ENCODE peak calls at places on chromosomes 5 and 9, in nine cellular contexts. E, S, R, K, H, C, A, Y and Q are unnamed samples.

GRCh38 chr9:127976498-127976897 is 4.3 kb downstream of the EEIG1 start:
- DNase-seq in E (no peak), R (no peak), H (no peak), Y (no peak), K (no peak), C (no peak), A (no peak), S (no peak), Q (no peak)

GRCh38 chr5:38796739-38797108 is 49.1 kb upstream of the OSMR start:
- DNase-seq in A (no peak), C (no peak), Y (no peak), R (no peak), E (no peak), H (no peak), S (no peak), K (no peak), Q (no peak)

GRCh38 chr9:6226696-6227095 is 11.1 kb downstream of the IL33 start:
- DNase-seq in E (peak; percentile 9), A (no peak), H (peak; percentile 85), S (peak; percentile 42), C (no peak), K (no peak), R (no peak), Y (no peak), Q (no peak)

GRCh38 chr5:6722015-6722414 is 8.8 kb downstream of the TENT4A start:
- DNase-seq in S (peak; percentile 58), Y (peak; percentile 54), C (peak; percentile 13), E (peak; percentile 67), H (peak; percentile 23), A (no peak), K (no peak), R (no peak), Q (no peak)

GRCh38 chr5:179806250-179807045 is at the start of gene MGAT4B:
- DNase-seq in S (peak; percentile 76), C (peak; percentile 72), K (no peak), R (peak; percentile 27), Y (peak; percentile 84), E (peak; percentile 88), A (peak; percentile 83), H (peak; percentile 83), Q (peak; percentile 77)

GRCh38 chr5:167743685-167744084 is 547.8 kb upstream of the WWC1 start:
- DNase-seq in C (no peak), A (no peak), K (no peak), Y (no peak), E (no peak), S (peak; percentile 37), R (peak; percentile 75), H (peak; percentile 89), Q (peak; percentile 68)

GRCh38 chr5:81971086-81971693 is 633 bp upstream of the ATG10 start:
- DNase-seq in E (peak; percentile 49), H (peak; percentile 34), C (no peak), R (no peak), S (peak; percentile 48), Y (no peak), A (no peak), K (no peak), Q (no peak)

GRCh38 chr9:90801507-90802289 is at the start of gene SYK:
- DNase-seq in R (no peak), S (no peak), A (no peak), E (peak; percentile 54), H (no peak), K (no peak), C (no peak), Y (peak; percentile 74), Q (no peak)

GRCh38 chr5:65919773-65920172 is 6.6 kb upstream of the ERBIN start:
- DNase-seq in C (no peak), K (no peak), S (no peak), A (no peak), H (no peak), E (no peak), R (no peak), Y (no peak), Q (no peak)

GRCh38 chr5:152824316-152824715 is 419.2 kb upstream of the NMUR2 start:
- DNase-seq in H (no peak), C (no peak), Y (no peak), S (no peak), K (no peak), R (no peak), E (no peak), A (no peak), Q (no peak)

GRCh38 chr9:26524225-26524624 is 368.4 kb downstream of the CAAP1 start:
- DNase-seq in S (no peak), A (no peak), K (no peak), E (no peak), Y (peak; percentile 63), R (no peak), C (no peak), H (no peak), Q (no peak)

GRCh38 chr9:115945009-115945431 is 208.6 kb upstream of the PAPPA start:
- DNase-seq in A (no peak), Y (no peak), E (no peak), H (no peak), C (no peak), K (no peak), S (peak; percentile 98), R (no peak), Q (no peak)

GRCh38 chr5:66840527-66841013 is 244.4 kb downstream of the MAST4 start:
- DNase-seq in H (no peak), K (no peak), C (no peak), A (no peak), R (peak; percentile 8), S (no peak), E (peak; percentile 85), Y (no peak), Q (no peak)

GRCh38 chr9:113903514-113904077 is 27.5 kb downstream of the ZNF618 start:
- DNase-seq in Y (no peak), A (no peak), E (no peak), S (no peak), K (no peak), R (no peak), H (peak; percentile 42), C (no peak), Q (no peak)

GRCh38 chr5:40679998-40680681 is 425 bp downstream of the PTGER4 start:
- DNase-seq in K (no peak), H (no peak), S (no peak), Y (no peak), R (no peak), C (no peak), A (no peak), E (no peak), Q (peak; percentile 44)

GRCh38 chr5:40679071-40679997 is at the start of gene PTGER4:
- DNase-seq in S (peak; percentile 87), A (peak; percentile 97), C (peak; percentile 66), R (peak; percentile 78), K (no peak), Y (peak; percentile 94), E (peak; percentile 77), H (peak; percentile 91), Q (peak; percentile 95)

GRCh38 chr5:40677456-40677855 is 2.3 kb upstream of the PTGER4 start:
- DNase-seq in C (no peak), S (no peak), E (no peak), A (no peak), R (no peak), Y (no peak), H (no peak), K (no peak), Q (no peak)

GRCh38 chr5:40676643-40677333 is 2.9 kb upstream of the PTGER4 start:
- DNase-seq in C (no peak), K (no peak), Y (no peak), R (peak; percentile 69), S (peak; percentile 63), E (no peak), A (no peak), H (peak; percentile 62), Q (peak; percentile 71)

GRCh38 chr5:40678021-40678939 is 1.4 kb upstream of the PTGER4 start:
- DNase-seq in E (peak; percentile 20), A (no peak), Y (no peak), C (no peak), H (no peak), S (no peak), K (no peak), R (no peak), Q (peak; percentile 37)
- H3K4me3 ChIP-seq in E (no peak overlapping the region), A (peak overlapping the region; percentile 88), Y (peak overlapping the region; percentile 77), C (peak overlapping the region; percentile 63), H (peak overlapping the region; percentile 61), S (peak overlapping the region; percentile 71), K (peak overlapping the region; percentile 75), R (peak overlapping the region; percentile 75), Q (peak overlapping the region; percentile 74)

DNA sequence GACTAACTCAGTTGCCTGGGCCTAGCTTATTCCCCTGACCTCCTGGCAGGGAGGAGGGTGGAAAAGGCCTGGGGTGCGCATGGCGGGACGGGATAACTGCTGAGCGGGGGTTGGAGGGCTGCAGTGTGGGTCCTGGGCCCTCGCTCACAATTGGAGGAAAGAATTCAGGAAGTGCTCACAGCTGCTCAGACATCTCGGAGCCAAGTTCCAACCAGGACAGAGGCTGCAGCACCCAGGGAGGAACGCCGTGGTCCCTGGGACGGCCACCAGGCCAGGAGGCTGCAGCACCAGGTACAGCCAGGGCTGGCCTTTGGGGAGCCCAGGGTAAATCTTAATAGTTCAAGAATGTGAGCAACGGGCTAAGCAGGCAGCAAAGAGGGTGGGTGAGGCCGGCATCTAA is at the start of gene SPAAR:
- DNase-seq in H (no peak), C (no peak), E (no peak), S (no peak), A (no peak), K (no peak), Y (no peak), R (no peak), Q (no peak)
- H3K4me3 ChIP-seq in H (no peak within 1 kb of the TSS), C (no peak within 1 kb of the TSS), E (no peak within 1 kb of the TSS), S (no peak within 1 kb of the TSS), A (peak within 1 kb of the TSS; percentile 41), K (no peak within 1 kb of the TSS), Y (no peak within 1 kb of the TSS), R (no peak within 1 kb of the TSS), Q (no peak within 1 kb of the TSS)

GRCh38 chr5:132260714-132261615 is 3.5 kb downstream of the PDLIM4 start:
- DNase-seq in Y (peak; percentile 83), C (peak; percentile 65), A (peak; percentile 74), S (peak; percentile 85), K (peak; percentile 46), H (peak; percentile 90), R (peak; percentile 92), E (peak; percentile 54), Q (peak; percentile 87)

GRCh38 chr5:132260051-132260450 is 2.6 kb downstream of the PDLIM4 start:
- DNase-seq in H (no peak), K (no peak), E (no peak), A (peak; percentile 61), S (peak; percentile 72), R (no peak), C (no peak), Y (peak; percentile 69), Q (peak; percentile 58)

GRCh38 chr5:132257131-132258101 is at the start of gene PDLIM4:
- DNase-seq in R (no peak), H (peak; percentile 60), Y (peak; percentile 71), K (no peak), A (peak; percentile 80), E (no peak), S (peak; percentile 44), C (peak; percentile 69), Q (peak; percentile 77)

GRCh38 chr5:132258102-132259060 is 885 bp downstream of the PDLIM4 start:
- DNase-seq in R (no peak), K (no peak), C (peak; percentile 54), S (peak; percentile 69), H (peak; percentile 52), E (no peak), Y (peak; percentile 79), A (peak; percentile 84), Q (peak; percentile 85)

GRCh38 chr5:132259061-132259851 is 1.8 kb downstream of the PDLIM4 start:
- DNase-seq in Y (peak; percentile 89), K (peak; percentile 67), A (peak; percentile 90), R (peak; percentile 85), S (peak; percentile 96), H (peak; percentile 94), C (peak; percentile 80), E (no peak), Q (peak; percentile 90)
- H3K4me3 ChIP-seq in Y (peak overlapping the region; percentile 62), K (peak overlapping the region; percentile 61), A (peak overlapping the region; percentile 60), R (peak overlapping the region; percentile 83), S (peak overlapping the region; percentile 71), H (no peak overlapping the region), C (peak overlapping the region; percentile 78), E (no peak overlapping the region), Q (peak overlapping the region; percentile 80)

GRCh38 chr5:86833868-86834267 is 216.1 kb downstream of the COX7C start:
- DNase-seq in R (no peak), S (no peak), K (no peak), C (no peak), Y (no peak), H (no peak), A (no peak), E (no peak), Q (no peak)
- H3K4me3 ChIP-seq in R (no peak overlapping the region), S (no peak overlapping the region), K (no peak overlapping the region), C (no peak overlapping the region), Y (no peak overlapping the region), H (no peak overlapping the region), A (no peak overlapping the region), E (no peak overlapping the region), Q (no peak overlapping the region)